ENCODE peak calls at places on chromosomes 11 and 22, in nine cellular contexts. D, J, L, R, Q, Z, F, Y and E are unnamed samples.

GRCh38 chr22:32245042-32245441 is 10.1 kb downstream of the SLC5A4 start:
- DNase-seq in L (no peak), F (no peak), R (no peak), Q (no peak), D (no peak), Y (no peak), Z (no peak), J (no peak), E (no peak)

GRCh38 chr22:29621761-29622526 is 18.5 kb downstream of the NF2 start:
- DNase-seq in Z (no peak), Q (no peak), F (no peak), D (no peak), Y (peak), L (peak), R (peak), J (peak), E (no peak)

GRCh38 chr11:8268530-8269461 is 5.1 kb upstream of the LMO1 start:
- DNase-seq in L (no peak), F (peak), R (no peak), Y (no peak), Z (no peak), Q (no peak), J (no peak), D (no peak), E (no peak)

GRCh38 chr11:117176186-117176585 is 2.4 kb upstream of the SIDT2 start:
- DNase-seq in R (no peak), Q (no peak), Z (no peak), D (no peak), J (no peak), Y (no peak), F (no peak), L (no peak), E (no peak)

GRCh38 chr22:43127166-43127908 is 15.9 kb downstream of the MCAT start:
- DNase-seq in F (no peak), L (no peak), Y (no peak), J (peak), R (no peak), Q (peak), Z (no peak), D (no peak), E (peak)

GRCh38 chr11:116793476-116794096 is 1.9 kb upstream of the APOA5 start:
- DNase-seq in Q (no peak), Z (no peak), L (peak), D (no peak), J (no peak), F (no peak), R (no peak), Y (peak), E (no peak)

GRCh38 chr11:66228521-66228920 is 39.9 kb upstream of the RAB1B start:
- DNase-seq in Y (no peak), R (no peak), Q (no peak), F (peak), J (peak), Z (no peak), L (no peak), D (no peak), E (no peak)

GRCh38 chr22:27632451-27633295 is 168.9 kb downstream of the MN1 start:
- DNase-seq in Z (no peak), R (no peak), Y (no peak), J (peak), D (no peak), F (no peak), Q (no peak), L (no peak), E (no peak)

GRCh38 chr11:11577246-11577855 is 44.5 kb downstream of the GALNT18 start:
- DNase-seq in F (no peak), Z (no peak), L (peak), Q (no peak), D (no peak), J (peak), R (no peak), Y (peak), E (no peak)

GRCh38 chr11:92304271-92304670 is 79.7 kb downstream of the FAT3 start:
- DNase-seq in J (no peak), Q (no peak), F (no peak), Z (no peak), L (peak), R (no peak), D (no peak), Y (no peak), E (no peak)

GRCh38 chr11:35010656-35011055 is 94.2 kb downstream of the PDHX start:
- DNase-seq in Q (no peak), D (no peak), L (no peak), Y (no peak), J (no peak), F (no peak), R (no peak), Z (no peak), E (no peak)

GRCh38 chr11:128288368-128288767 is 299.0 kb downstream of the ETS1 start:
- DNase-seq in F (no peak), Y (no peak), D (no peak), Z (no peak), J (peak), Q (no peak), R (no peak), L (peak), E (no peak)

GRCh38 chr11:2498750-2499149 is 53.9 kb downstream of the KCNQ1 start:
- DNase-seq in Y (no peak), R (no peak), Q (no peak), D (peak), F (no peak), L (no peak), Z (no peak), J (no peak), E (no peak)

GRCh38 chr11:59076876-59077571 is 9.1 kb upstream of the GLYATL1B start:
- DNase-seq in Y (no peak), F (peak), Z (peak), R (no peak), L (no peak), D (peak), J (no peak), Q (no peak), E (no peak)

GRCh38 chr11:10540546-10540914 is 457 bp downstream of the RNF141 start:
- DNase-seq in J (peak), F (no peak), L (peak), Z (no peak), R (no peak), D (no peak), Y (peak), Q (no peak), E (no peak)

GRCh38 chr22:49753961-49754673 is 73.6 kb downstream of the BRD1 start:
- DNase-seq in Z (no peak), J (no peak), R (no peak), Y (no peak), Q (no peak), L (no peak), D (peak), F (no peak), E (peak)

GRCh38 chr22:50443801-50444625 is 30.8 kb downstream of the SBF1 start:
- DNase-seq in J (no peak), Y (peak), F (no peak), Z (no peak), R (no peak), D (peak), Q (no peak), L (no peak), E (peak)

GRCh38 chr11:46367916-46368267 is 13.6 kb upstream of the MDK start:
- DNase-seq in F (no peak), Q (no peak), L (no peak), R (no peak), J (no peak), Z (no peak), D (no peak), Y (no peak), E (no peak)

GRCh38 chr22:38261478-38261803 is 11.4 kb downstream of the TMEM184B start:
- DNase-seq in Z (no peak), L (peak), Q (no peak), F (no peak), J (no peak), Y (no peak), R (no peak), D (no peak), E (no peak)

GRCh38 chr11:107691003-107691402 is 20.9 kb downstream of the SLN start:
- DNase-seq in F (no peak), Z (no peak), R (no peak), L (peak), J (peak), Y (no peak), Q (no peak), D (no peak), E (no peak)

GRCh38 chr11:7004482-7004881 is 15.7 kb downstream of the ZNF214 start:
- DNase-seq in R (no peak), J (peak), L (peak), Y (peak), Q (peak), D (no peak), F (no peak), Z (peak), E (no peak)

GRCh38 chr11:100687032-100687629 is at the start of gene ARHGAP42:
- DNase-seq in L (peak), Y (peak), Q (peak), F (peak), D (peak), Z (peak), R (no peak), J (peak), E (peak)

GRCh38 chr11:75568616-75569219 is 6.7 kb downstream of the SERPINH1 start:
- DNase-seq in J (no peak), L (no peak), R (no peak), D (peak), Q (no peak), Z (no peak), Y (no peak), F (no peak), E (no peak)

GRCh38 chr11:44765676-44766075 is 38.9 kb downstream of the TSPAN18 start:
- DNase-seq in Q (no peak), J (no peak), D (no peak), L (no peak), F (no peak), Z (no peak), Y (no peak), R (no peak), E (no peak)

GRCh38 chr11:33507967-33508366 is 192.7 kb downstream of the C11orf91 start:
- DNase-seq in J (peak), F (no peak), Q (no peak), Z (no peak), Y (peak), R (no peak), L (peak), D (no peak), E (no peak)

GRCh38 chr22:19882446-19883381 is 28.0 kb upstream of the GNB1L start:
- DNase-seq in Z (no peak), R (no peak), Q (no peak), F (peak), J (no peak), Y (no peak), L (no peak), D (peak), E (no peak)

GRCh38 chr11:1401656-1402221 is 12.0 kb downstream of the BRSK2 start:
- DNase-seq in Q (peak), R (no peak), L (peak), Z (peak), D (peak), Y (peak), F (peak), J (peak), E (peak)

GRCh38 chr22:48592066-48592345 is 1235.7 kb downstream of the BRD1 start:
- DNase-seq in Y (no peak), Q (no peak), L (no peak), R (no peak), Z (no peak), D (no peak), J (no peak), F (no peak), E (no peak)

GRCh38 chr22:19086944-19087343 is 35.3 kb downstream of the DGCR2 start:
- DNase-seq in F (no peak), Z (no peak), D (no peak), Q (no peak), Y (peak), L (peak), J (peak), R (no peak), E (no peak)

GRCh38 chr11:62125881-62126280 is 2.1 kb downstream of the INCENP start:
- DNase-seq in Y (no peak), Z (no peak), L (no peak), J (no peak), Q (no peak), F (no peak), D (no peak), R (no peak), E (no peak)

GRCh38 chr11:1864831-1865665 is 12.2 kb downstream of the LSP1 start:
- DNase-seq in L (no peak), J (no peak), Y (no peak), Z (no peak), D (peak), R (no peak), Q (no peak), F (peak), E (peak)

GRCh38 chr22:49948958-49949913 is 11.3 kb upstream of the PIM3 start:
- DNase-seq in J (no peak), Y (no peak), F (peak), D (peak), L (no peak), Q (peak), Z (no peak), R (no peak), E (peak)

GRCh38 chr11:84103096-84103495 is 816.9 kb upstream of the CCDC90B start:
- DNase-seq in J (no peak), L (no peak), F (no peak), R (no peak), Q (no peak), Z (no peak), Y (no peak), D (no peak), E (no peak)

GRCh38 chr11:114059984-114060401 is 482 bp downstream of the ZBTB16 start:
- DNase-seq in J (peak), Y (peak), Z (no peak), R (no peak), Q (peak), F (peak), D (peak), L (peak), E (peak)

GRCh38 chr11:96019810-96020747 is 96.2 kb upstream of the MTMR2 start:
- DNase-seq in Z (no peak), L (no peak), Q (no peak), Y (no peak), R (no peak), J (no peak), F (no peak), D (no peak), E (no peak)

GRCh38 chr11:45182902-45183301 is 36.5 kb downstream of the PRDM11 start:
- DNase-seq in D (no peak), F (no peak), Y (peak), Z (peak), Q (peak), L (peak), J (peak), R (no peak), E (peak)

GRCh38 chr11:45485070-45485716 is 180.2 kb downstream of the CHST1 start:
- DNase-seq in J (no peak), R (no peak), Z (no peak), D (no peak), F (no peak), L (no peak), Q (no peak), Y (peak), E (no peak)

GRCh38 chr11:76885390-76886097 is 24.8 kb downstream of the ACER3 start:
- DNase-seq in R (no peak), D (no peak), F (no peak), Q (no peak), J (peak), Y (peak), L (peak), Z (peak), E (no peak)

GRCh38 chr11:117189941-117190544 is 9.1 kb upstream of the TAGLN start:
- DNase-seq in J (no peak), L (no peak), Y (no peak), D (no peak), R (no peak), F (peak), Q (peak), Z (no peak), E (peak)

GRCh38 chr11:93734427-93735222 is 6.7 kb downstream of the TAF1D start:
- DNase-seq in J (no peak), Y (no peak), Q (no peak), F (no peak), L (no peak), Z (no peak), R (no peak), D (no peak), E (no peak)
- H3K4me3 ChIP-seq in J (no peak), Y (no peak), Q (no peak), F (no peak), L (no peak), Z (no peak), R (no peak), D (no peak), E (no peak)

GRCh38 chr22:22519591-22519990 is 479 bp downstream of the ZNF280A start:
- DNase-seq in Z (no peak), D (no peak), F (no peak), Q (no peak), J (no peak), Y (no peak), R (no peak), L (peak), E (no peak)

GRCh38 chr22:22521631-22522030 is 1.6 kb upstream of the ZNF280A start:
- DNase-seq in Y (no peak), L (no peak), R (no peak), Z (no peak), Q (no peak), F (no peak), J (no peak), D (no peak), E (no peak)

GRCh38 chr22:22523494-22523893 is 3.4 kb upstream of the ZNF280A start:
- DNase-seq in L (no peak), Q (no peak), Y (no peak), F (no peak), Z (no peak), R (no peak), D (no peak), J (no peak), E (no peak)

GRCh38 chr22:22520020-22520656 is at the start of gene ZNF280A:
- DNase-seq in D (no peak), J (no peak), Z (no peak), F (no peak), Y (peak), Q (no peak), L (peak), R (no peak), E (no peak)

GRCh38 chr22:22520667-22521602 is 865 bp upstream of the ZNF280A start:
- DNase-seq in L (peak), Z (no peak), J (no peak), Y (peak), D (no peak), R (no peak), Q (no peak), F (no peak), E (no peak)
- H3K4me3 ChIP-seq in L (no peak), Z (no peak), J (no peak), Y (no peak), D (no peak), R (no peak), Q (no peak), F (no peak), E (no peak)

DNA sequence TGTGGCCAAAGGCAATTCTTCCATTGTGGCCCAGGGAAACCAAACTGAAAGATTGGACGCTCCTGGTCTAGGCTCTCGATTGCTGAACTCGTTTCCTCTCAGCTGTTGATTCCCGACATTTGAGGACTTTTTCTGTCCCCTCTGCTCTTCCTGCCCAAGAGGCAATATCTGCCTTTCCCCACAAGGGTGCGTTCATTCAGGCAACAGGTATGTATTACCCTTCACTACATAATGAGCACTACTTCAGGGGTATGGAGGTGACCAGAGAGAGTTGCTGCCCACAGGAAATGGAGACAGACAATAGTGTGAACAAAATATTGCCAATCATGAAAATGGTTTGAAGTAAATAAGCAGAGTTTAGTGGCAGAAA is 8.2 kb downstream of the PTH start:
- DNase-seq in Q (no peak), J (peak), L (peak), Y (peak), R (no peak), D (no peak), F (no peak), Z (peak), E (no peak)
- H3K4me3 ChIP-seq in Q (no peak), J (peak), L (no peak), Y (no peak), R (no peak), D (no peak), F (peak), Z (peak), E (no peak)

GRCh38 chr11:86905252-86905651 is 49.9 kb downstream of the FZD4 start:
- DNase-seq in D (no peak), J (no peak), Z (no peak), R (no peak), F (no peak), Q (no peak), L (no peak), Y (no peak), E (no peak)
- H3K4me3 ChIP-seq in D (no peak), J (no peak), Z (no peak), R (no peak), F (no peak), Q (no peak), L (no peak), Y (no peak), E (no peak)

GRCh38 chr11:134271978-134272377 is 4.2 kb upstream of the GLB1L3 start:
- DNase-seq in Y (no peak), Q (no peak), R (no peak), D (no peak), Z (no peak), L (no peak), F (no peak), J (no peak), E (no peak)
- H3K4me3 ChIP-seq in Y (no peak), Q (no peak), R (no peak), D (no peak), Z (no peak), L (no peak), F (no peak), J (no peak), E (no peak)

DNA sequence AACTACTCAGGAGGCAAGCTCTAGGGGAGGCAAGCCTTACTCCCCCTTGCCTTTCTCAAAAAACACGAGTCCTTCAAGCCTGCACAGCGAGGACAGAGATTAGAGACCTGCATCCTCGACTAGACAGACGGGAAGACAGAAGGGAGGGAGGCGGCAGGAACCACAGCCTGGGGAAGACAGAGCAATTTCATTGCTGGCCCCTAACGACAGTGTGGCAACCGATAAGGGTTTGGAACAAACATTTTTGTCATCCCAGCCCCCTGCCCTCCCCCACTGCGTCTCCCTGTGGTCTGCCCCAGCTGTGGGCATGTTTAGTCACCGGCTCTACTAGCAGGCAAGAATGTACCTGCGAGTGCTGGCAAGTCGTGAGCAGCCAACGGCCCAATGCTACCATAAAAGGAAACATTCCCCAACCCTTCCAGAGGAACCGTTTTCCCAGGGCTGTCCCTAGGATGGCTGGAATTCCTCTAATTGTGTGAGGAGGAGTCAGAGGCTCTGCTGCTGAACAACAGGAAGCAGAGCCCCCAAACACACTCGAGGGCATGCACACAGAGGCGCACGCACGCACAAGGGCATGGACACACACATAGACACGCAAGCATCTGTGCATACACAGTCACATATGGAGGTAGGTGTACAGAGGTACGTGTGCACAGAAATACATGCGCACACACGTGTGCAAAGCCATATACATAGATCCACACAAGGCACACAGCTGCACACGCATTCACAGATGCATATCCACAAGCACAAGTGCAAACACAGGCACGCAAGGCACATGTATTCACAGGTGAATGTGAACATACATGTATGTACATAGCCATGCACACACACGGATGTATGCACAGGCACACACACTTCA is 58.3 kb downstream of the MYH9 start:
- DNase-seq in F (peak), D (no peak), Q (peak), R (peak), J (peak), L (peak), Y (peak), Z (peak), E (no peak)
- H3K4me3 ChIP-seq in F (peak), D (no peak), Q (no peak), R (peak), J (peak), L (no peak), Y (no peak), Z (peak), E (no peak)

GRCh38 chr11:17209939-17210245 is 2.1 kb upstream of the PIK3C2A start:
- DNase-seq in L (no peak), D (no peak), F (no peak), Q (no peak), Y (no peak), Z (no peak), R (no peak), J (no peak), E (no peak)
- H3K4me3 ChIP-seq in L (no peak), D (no peak), F (no peak), Q (no peak), Y (no peak), Z (no peak), R (no peak), J (no peak), E (no peak)

DNA sequence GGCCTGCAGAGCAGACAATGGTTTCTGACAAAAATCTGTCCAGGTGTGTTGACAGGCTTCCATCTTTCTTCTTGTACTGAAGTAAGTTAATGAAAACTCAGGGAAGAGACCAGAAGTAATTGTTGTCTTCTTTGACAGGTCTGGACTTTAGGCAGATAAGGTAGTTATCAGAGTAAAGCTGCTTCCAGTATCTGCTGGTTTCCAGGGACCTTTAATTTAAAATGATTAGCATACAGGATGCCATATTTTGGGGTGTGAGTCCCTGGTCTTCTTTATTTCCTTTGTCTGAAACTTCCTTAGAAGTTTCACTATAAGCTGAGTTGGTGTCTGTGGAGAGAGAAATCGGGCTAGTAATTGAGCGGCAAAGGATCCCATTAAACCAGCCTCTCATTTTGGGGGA is 1.5 kb downstream of the TMX2 start:
- DNase-seq in Y (no peak), Q (no peak), F (no peak), J (no peak), D (no peak), Z (no peak), R (no peak), L (no peak), E (no peak)
- H3K4me3 ChIP-seq in Y (peak), Q (no peak), F (peak), J (peak), D (peak), Z (peak), R (peak), L (peak), E (no peak)